ENCODE peak calls at places on chromosomes 1 and 21, in five cellular contexts. One of them, this sample, is unnamed.

GRCh38 chr1:182392045-182393028 is 747 bp upstream of the GLUL start:
- DNase-seq in HepG2: no peak
- DNase-seq in K562: peak
- DNase-seq in SK-N-SH: no peak
- DNase-seq in GM12878: no peak
- DNase-seq in this sample: no peak

GRCh38 chr1:14822493-14822892 is 224.0 kb downstream of the KAZN start:
- DNase-seq in K562: no peak
- DNase-seq in GM12878: no peak
- DNase-seq in SK-N-SH: no peak
- DNase-seq in HepG2: no peak
- DNase-seq in this sample: no peak

GRCh38 chr1:230632273-230632873 is 9.9 kb upstream of the COG2 start:
- DNase-seq in K562: peak
- DNase-seq in GM12878: no peak
- DNase-seq in SK-N-SH: peak
- DNase-seq in HepG2: peak
- DNase-seq in this sample: peak

GRCh38 chr1:36761073-36761472 is 273.2 kb downstream of the GRIK3 start:
- DNase-seq in K562: no peak
- DNase-seq in HepG2: peak
- DNase-seq in SK-N-SH: no peak
- DNase-seq in GM12878: no peak
- DNase-seq in this sample: no peak

GRCh38 chr21:29187939-29188338 is 57.5 kb downstream of the MAP3K7CL start:
- DNase-seq in GM12878: no peak
- DNase-seq in SK-N-SH: no peak
- DNase-seq in K562: no peak
- DNase-seq in HepG2: peak
- DNase-seq in this sample: peak

GRCh38 chr1:65276197-65276884 is 33.0 kb upstream of the DNAJC6 start:
- DNase-seq in HepG2: no peak
- DNase-seq in SK-N-SH: no peak
- DNase-seq in GM12878: no peak
- DNase-seq in K562: no peak
- DNase-seq in this sample: no peak

GRCh38 chr1:246782120-246782900 is 58.1 kb downstream of the SCCPDH start:
- DNase-seq in GM12878: peak
- DNase-seq in HepG2: peak
- DNase-seq in K562: peak
- DNase-seq in SK-N-SH: peak
- DNase-seq in this sample: no peak

GRCh38 chr1:6688001-6688400 is 13.6 kb downstream of the DNAJC11 start:
- DNase-seq in SK-N-SH: no peak
- DNase-seq in K562: no peak
- DNase-seq in HepG2: no peak
- DNase-seq in GM12878: no peak
- DNase-seq in this sample: no peak

GRCh38 chr1:1032428-1032827 is 12.5 kb downstream of the AGRN start:
- DNase-seq in K562: no peak
- DNase-seq in GM12878: no peak
- DNase-seq in SK-N-SH: peak
- DNase-seq in HepG2: no peak
- DNase-seq in this sample: no peak

DNA sequence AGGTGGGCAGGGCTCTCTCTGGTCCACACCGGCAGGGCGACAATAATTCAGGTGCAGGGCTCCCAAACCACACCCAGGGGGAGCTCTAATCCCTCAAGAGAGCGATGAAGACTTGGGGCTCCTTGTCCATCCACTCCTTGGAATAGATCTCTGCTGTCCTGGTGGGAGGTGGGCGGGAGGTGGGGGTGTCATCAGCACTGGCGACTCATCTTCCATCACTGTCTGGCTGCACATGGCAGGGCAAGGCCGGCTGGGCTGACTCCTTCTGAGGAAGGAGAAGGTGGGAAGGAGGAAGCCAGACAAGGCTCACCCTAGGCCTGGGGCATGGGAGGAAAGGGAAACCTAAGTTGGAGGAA is 29.3 kb downstream of the TNNT2 start:
- DNase-seq in HepG2: peak
- DNase-seq in K562: peak
- DNase-seq in SK-N-SH: peak
- DNase-seq in GM12878: no peak
- DNase-seq in this sample: peak
- TF ChIP-seq MAX in HepG2: no peak
- TF ChIP-seq MAX in K562: no peak
- TF ChIP-seq MAX in SK-N-SH: no peak
- TF ChIP-seq MAX in GM12878: no peak
- TF ChIP-seq MAX in this sample: no peak

GRCh38 chr1:168507271-168507670 is 36.5 kb downstream of the XCL2 start:
- DNase-seq in K562: no peak
- DNase-seq in GM12878: no peak
- DNase-seq in SK-N-SH: no peak
- DNase-seq in HepG2: no peak
- DNase-seq in this sample: no peak
- H3K4me2 ChIP-seq in K562: no peak
- H3K4me2 ChIP-seq in GM12878: no peak
- H3K4me2 ChIP-seq in SK-N-SH: no peak
- H3K4me2 ChIP-seq in HepG2: no peak
- H3K4me2 ChIP-seq in this sample: no peak

DNA sequence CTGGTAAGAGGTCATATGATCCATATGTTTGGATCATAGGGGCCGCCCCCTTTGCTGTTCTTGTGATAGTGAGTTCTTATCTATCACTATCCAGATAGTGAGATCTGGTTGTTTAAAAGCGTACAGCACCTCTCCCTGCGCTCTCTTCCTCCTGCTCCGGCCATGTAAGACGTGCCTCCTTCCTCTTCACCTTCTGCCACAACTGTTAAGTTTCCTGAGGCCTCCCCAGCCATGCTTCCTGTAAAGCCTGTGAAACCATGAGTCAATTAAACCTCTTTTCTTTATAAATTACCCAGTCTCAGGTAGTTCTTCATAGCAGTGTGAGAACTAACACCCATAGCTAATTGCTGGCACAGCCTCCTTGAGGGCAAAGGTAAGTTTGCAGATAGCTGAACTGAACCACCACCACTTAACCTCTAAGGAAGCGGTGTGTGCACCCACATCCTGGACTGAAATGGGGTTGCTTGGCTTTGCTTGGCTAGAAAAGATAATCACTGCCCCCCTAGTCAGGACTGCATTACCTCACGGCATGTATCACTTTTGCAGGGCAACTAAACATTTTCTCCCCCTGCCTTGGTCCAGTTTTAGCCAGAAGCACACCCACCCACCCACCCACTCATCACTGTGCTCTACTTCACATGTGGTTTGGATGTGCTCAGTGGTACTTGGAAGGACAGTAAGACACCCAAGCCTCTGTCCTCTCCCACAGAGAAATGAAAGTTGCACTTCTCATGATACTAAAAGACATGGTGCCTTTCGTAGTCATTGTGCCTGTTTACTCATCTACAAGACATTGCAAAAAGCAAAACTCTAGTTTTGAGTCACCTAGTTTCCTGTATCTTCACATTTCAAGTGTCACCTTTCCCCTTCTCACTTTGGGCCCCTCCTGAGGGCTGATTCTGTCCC is 23.1 kb upstream of the PTAFR start:
- DNase-seq in HepG2: no peak
- DNase-seq in SK-N-SH: no peak
- DNase-seq in GM12878: peak
- DNase-seq in K562: no peak
- DNase-seq in this sample: no peak
- TF ChIP-seq ZBTB33 in HepG2: no peak
- TF ChIP-seq ZBTB33 in SK-N-SH: no peak
- TF ChIP-seq ZBTB33 in GM12878: no peak
- TF ChIP-seq ZBTB33 in K562: no peak
- TF ChIP-seq ZBTB33 in this sample: no peak

GRCh38 chr1:226601456-226601855 is 52.9 kb downstream of the STUM start:
- DNase-seq in HepG2: no peak
- DNase-seq in K562: no peak
- DNase-seq in GM12878: no peak
- DNase-seq in SK-N-SH: no peak
- DNase-seq in this sample: no peak

GRCh38 chr1:226598455-226598849 is 49.9 kb downstream of the STUM start:
- DNase-seq in GM12878: no peak
- DNase-seq in SK-N-SH: no peak
- DNase-seq in K562: no peak
- DNase-seq in HepG2: no peak
- DNase-seq in this sample: no peak

GRCh38 chr1:226597616-226598454 is 49.3 kb downstream of the STUM start:
- DNase-seq in SK-N-SH: no peak
- DNase-seq in GM12878: no peak
- DNase-seq in HepG2: no peak
- DNase-seq in K562: no peak
- DNase-seq in this sample: no peak

GRCh38 chr1:226600254-226600653 is 51.7 kb downstream of the STUM start:
- DNase-seq in SK-N-SH: no peak
- DNase-seq in K562: no peak
- DNase-seq in HepG2: no peak
- DNase-seq in GM12878: no peak
- DNase-seq in this sample: no peak

GRCh38 chr1:226599636-226600238 is 51.2 kb downstream of the STUM start:
- DNase-seq in GM12878: no peak
- DNase-seq in SK-N-SH: no peak
- DNase-seq in HepG2: no peak
- DNase-seq in K562: no peak
- DNase-seq in this sample: no peak
- TF ChIP-seq MAX in GM12878: no peak
- TF ChIP-seq MAX in SK-N-SH: no peak
- TF ChIP-seq MAX in HepG2: no peak
- TF ChIP-seq MAX in K562: no peak
- TF ChIP-seq MAX in this sample: no peak

GRCh38 chr1:20032425-20032824 is 37.6 kb upstream of the PLA2G5 start:
- DNase-seq in SK-N-SH: no peak
- DNase-seq in HepG2: no peak
- DNase-seq in K562: no peak
- DNase-seq in GM12878: no peak
- DNase-seq in this sample: no peak
- H3K4me2 ChIP-seq in SK-N-SH: no peak
- H3K4me2 ChIP-seq in HepG2: no peak
- H3K4me2 ChIP-seq in K562: no peak
- H3K4me2 ChIP-seq in GM12878: no peak
- H3K4me2 ChIP-seq in this sample: no peak